ENCODE peak calls at places on chromosomes 11 and 22, in four cellular contexts. One of them, this sample, is unnamed.

GRCh38 chr11:76132268-76132667 is 74.0 kb downstream of the WNT11 start:
- DNase-seq in K562: no peak
- DNase-seq in SK-N-SH: no peak
- DNase-seq in HepG2: no peak
- DNase-seq in this sample: no peak

GRCh38 chr11:107651672-107652071 is 60.2 kb downstream of the SLN start:
- DNase-seq in K562: no peak
- DNase-seq in SK-N-SH: no peak
- DNase-seq in HepG2: no peak
- DNase-seq in this sample: no peak

GRCh38 chr11:13944801-13945505 is 17.6 kb upstream of the SPON1 start:
- DNase-seq in K562: no peak
- DNase-seq in SK-N-SH: no peak
- DNase-seq in HepG2: no peak
- DNase-seq in this sample: no peak

GRCh38 chr11:121422675-121423074 is 29.4 kb upstream of the SORL1 start:
- DNase-seq in K562: no peak
- DNase-seq in SK-N-SH: no peak
- DNase-seq in HepG2: no peak
- DNase-seq in this sample: no peak

GRCh38 chr22:49046546-49047305 is 780.9 kb downstream of the BRD1 start:
- DNase-seq in K562: peak; percentile 62
- DNase-seq in SK-N-SH: peak; percentile 87
- DNase-seq in HepG2: peak; percentile 50
- DNase-seq in this sample: peak; percentile 90

GRCh38 chr11:64561984-64562722 is 28.9 kb upstream of the SLC22A12 start:
- DNase-seq in K562: no peak
- DNase-seq in SK-N-SH: no peak
- DNase-seq in HepG2: no peak
- DNase-seq in this sample: no peak

GRCh38 chr11:119513141-119513805 is 90.3 kb upstream of the THY1 start:
- DNase-seq in K562: no peak
- DNase-seq in SK-N-SH: no peak
- DNase-seq in HepG2: no peak
- DNase-seq in this sample: no peak

GRCh38 chr11:35334385-35335090 is 84.8 kb downstream of the SLC1A2 start:
- DNase-seq in K562: no peak
- DNase-seq in SK-N-SH: no peak
- DNase-seq in HepG2: no peak
- DNase-seq in this sample: no peak

DNA sequence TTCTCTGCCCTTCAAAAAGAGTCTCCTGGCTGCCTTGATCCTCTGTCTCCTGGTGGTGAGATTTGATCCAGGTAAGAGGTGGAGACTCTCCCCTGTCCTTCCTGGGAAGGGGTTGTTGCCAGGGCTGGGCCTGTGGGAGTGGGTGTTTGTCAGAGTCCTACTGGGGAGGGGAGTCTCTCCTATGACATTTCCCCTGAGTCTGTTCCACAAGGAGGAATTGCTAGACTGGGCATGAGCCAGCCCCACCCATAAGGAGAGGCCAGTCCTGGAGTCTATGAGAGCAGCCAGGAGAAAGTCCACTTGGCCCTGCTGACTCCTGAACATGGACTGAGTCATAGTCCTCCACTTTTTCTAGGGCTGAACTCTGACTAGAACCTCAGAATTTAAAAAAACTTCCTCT is 7.4 kb downstream of the PEX26 start:
- DNase-seq in K562: no peak
- DNase-seq in SK-N-SH: no peak
- DNase-seq in HepG2: no peak
- DNase-seq in this sample: no peak
- TF ChIP-seq FOXJ3 in K562: no peak
- TF ChIP-seq FOXJ3 in SK-N-SH: no peak
- TF ChIP-seq FOXJ3 in HepG2: no peak
- TF ChIP-seq FOXJ3 in this sample: no peak

GRCh38 chr11:96318850-96319249 is 24.1 kb downstream of the MAML2 start:
- DNase-seq in K562: peak; percentile 24
- DNase-seq in SK-N-SH: no peak
- DNase-seq in HepG2: no peak
- DNase-seq in this sample: no peak

GRCh38 chr11:96317985-96318384 is 25.0 kb downstream of the MAML2 start:
- DNase-seq in K562: peak; percentile 38
- DNase-seq in SK-N-SH: no peak
- DNase-seq in HepG2: no peak
- DNase-seq in this sample: no peak

GRCh38 chr11:96316869-96317268 is 26.1 kb downstream of the MAML2 start:
- DNase-seq in K562: no peak
- DNase-seq in SK-N-SH: no peak
- DNase-seq in HepG2: no peak
- DNase-seq in this sample: no peak

GRCh38 chr11:96318399-96318798 is 24.6 kb downstream of the MAML2 start:
- DNase-seq in K562: no peak
- DNase-seq in SK-N-SH: no peak
- DNase-seq in HepG2: no peak
- DNase-seq in this sample: no peak

DNA sequence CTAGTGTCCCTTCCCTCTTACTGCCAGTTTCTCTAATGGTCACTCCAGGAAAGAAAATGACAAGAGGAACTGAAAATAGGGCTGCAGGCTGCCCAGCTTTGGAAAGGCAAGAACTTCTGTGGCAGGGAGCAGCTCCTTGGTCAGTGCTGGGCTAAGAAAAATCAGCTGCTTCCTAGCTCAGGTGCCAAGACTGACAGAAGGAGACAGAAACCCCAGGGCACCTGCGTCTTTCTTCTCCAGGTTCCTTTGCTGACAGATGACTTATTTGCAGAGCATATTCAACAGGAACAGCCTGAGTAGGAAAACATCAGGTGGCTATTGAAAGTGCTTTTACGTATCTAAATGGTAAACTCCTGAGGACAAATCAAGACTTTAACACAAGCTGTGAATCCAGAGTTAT is 25.4 kb downstream of the MAML2 start:
- DNase-seq in K562: no peak
- DNase-seq in SK-N-SH: no peak
- DNase-seq in HepG2: no peak
- DNase-seq in this sample: no peak
- TF ChIP-seq FOXJ3 in K562: no peak
- TF ChIP-seq FOXJ3 in SK-N-SH: no peak
- TF ChIP-seq FOXJ3 in HepG2: no peak
- TF ChIP-seq FOXJ3 in this sample: no peak

DNA sequence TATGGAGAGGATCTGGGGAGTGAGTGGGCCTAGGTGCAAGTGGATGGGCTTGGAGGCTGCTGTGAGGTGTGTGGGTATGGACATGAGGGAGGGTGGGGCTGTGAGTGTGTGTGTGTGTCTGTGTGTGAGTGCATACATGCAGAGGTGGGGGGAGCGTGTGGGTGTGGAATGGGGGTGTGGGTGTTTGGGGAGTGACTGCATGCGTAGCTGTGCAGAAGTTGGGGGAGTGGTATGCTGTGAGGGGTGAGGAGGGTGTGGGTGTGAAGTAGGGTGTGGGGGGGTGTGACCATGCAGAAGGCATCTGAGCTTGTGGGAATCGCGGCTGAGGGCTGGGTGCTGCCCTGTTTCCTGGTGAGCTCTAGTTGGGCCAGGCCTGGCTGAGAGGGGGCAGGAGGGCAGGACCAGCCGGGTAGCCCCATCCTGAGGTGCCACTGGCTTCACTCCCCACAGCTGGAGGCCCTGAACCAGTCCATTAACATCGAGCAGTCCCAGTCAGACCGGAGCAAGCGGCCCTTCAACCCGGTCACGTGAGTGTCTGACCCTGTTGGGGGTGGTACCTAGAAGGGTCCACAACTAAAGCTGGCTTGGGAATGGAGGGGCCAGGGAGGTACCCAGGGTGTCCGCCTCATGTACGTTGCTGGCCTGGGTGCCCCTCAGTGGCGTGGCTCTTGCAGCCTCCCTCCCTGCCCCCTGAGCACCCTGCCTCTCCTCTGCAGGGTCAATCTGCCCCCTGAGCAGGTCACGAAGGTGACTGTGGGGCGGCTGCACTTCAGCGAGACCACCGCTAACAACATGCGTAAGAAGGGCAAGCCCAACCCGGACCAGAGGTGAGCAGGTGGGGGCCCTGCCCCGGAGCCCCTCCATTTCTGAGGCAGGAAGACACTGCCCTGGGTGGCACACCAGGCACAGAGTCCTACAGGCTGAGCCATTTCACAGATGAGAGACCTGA is 16.5 kb downstream of the TMEM258 start:
- DNase-seq in K562: peak; percentile 50
- DNase-seq in SK-N-SH: peak; percentile 31
- DNase-seq in HepG2: no peak
- DNase-seq in this sample: no peak
- TF ChIP-seq FOXJ3 in K562: no peak
- TF ChIP-seq FOXJ3 in SK-N-SH: no peak
- TF ChIP-seq FOXJ3 in HepG2: no peak
- TF ChIP-seq FOXJ3 in this sample: no peak

GRCh38 chr22:42893366-42894150 is 36.5 kb upstream of the ARFGAP3 start:
- DNase-seq in K562: no peak
- DNase-seq in SK-N-SH: no peak
- DNase-seq in HepG2: no peak
- DNase-seq in this sample: no peak

GRCh38 chr22:42892571-42893316 is 35.7 kb upstream of the ARFGAP3 start:
- DNase-seq in K562: no peak
- DNase-seq in SK-N-SH: no peak
- DNase-seq in HepG2: no peak
- DNase-seq in this sample: no peak

GRCh38 chr22:42897960-42898359 is 40.9 kb upstream of the ARFGAP3 start:
- DNase-seq in K562: no peak
- DNase-seq in SK-N-SH: no peak
- DNase-seq in HepG2: no peak
- DNase-seq in this sample: no peak

GRCh38 chr22:42895541-42895981 is 38.5 kb upstream of the ARFGAP3 start:
- DNase-seq in K562: no peak
- DNase-seq in SK-N-SH: no peak
- DNase-seq in HepG2: no peak
- DNase-seq in this sample: no peak

GRCh38 chr22:42895087-42895486 is 38.0 kb upstream of the ARFGAP3 start:
- DNase-seq in K562: no peak
- DNase-seq in SK-N-SH: no peak
- DNase-seq in HepG2: no peak
- DNase-seq in this sample: no peak
- TF ChIP-seq FOXJ3 in K562: no peak
- TF ChIP-seq FOXJ3 in SK-N-SH: no peak
- TF ChIP-seq FOXJ3 in HepG2: no peak
- TF ChIP-seq FOXJ3 in this sample: no peak

GRCh38 chr22:44026630-44027511 is 2.8 kb downstream of the PARVB start:
- DNase-seq in K562: peak; percentile 41
- DNase-seq in SK-N-SH: no peak
- DNase-seq in HepG2: no peak
- DNase-seq in this sample: no peak
- TF ChIP-seq FOXJ3 in K562: no peak
- TF ChIP-seq FOXJ3 in SK-N-SH: no peak
- TF ChIP-seq FOXJ3 in HepG2: no peak
- TF ChIP-seq FOXJ3 in this sample: no peak

GRCh38 chr11:123434262-123434661 is 4.2 kb downstream of the GRAMD1B start:
- DNase-seq in K562: peak; percentile 39
- DNase-seq in SK-N-SH: peak; percentile 30
- DNase-seq in HepG2: no peak
- DNase-seq in this sample: peak; percentile 48
- TF ChIP-seq FOXJ3 in K562: no peak
- TF ChIP-seq FOXJ3 in SK-N-SH: no peak
- TF ChIP-seq FOXJ3 in HepG2: no peak
- TF ChIP-seq FOXJ3 in this sample: no peak

GRCh38 chr11:104968856-104969776 is 742 bp upstream of the CASP4 start:
- DNase-seq in K562: no peak
- DNase-seq in SK-N-SH: no peak
- DNase-seq in HepG2: peak; percentile 50
- DNase-seq in this sample: peak; percentile 34
- TF ChIP-seq FOXJ3 in K562: no peak
- TF ChIP-seq FOXJ3 in SK-N-SH: no peak
- TF ChIP-seq FOXJ3 in HepG2: no peak
- TF ChIP-seq FOXJ3 in this sample: no peak

DNA sequence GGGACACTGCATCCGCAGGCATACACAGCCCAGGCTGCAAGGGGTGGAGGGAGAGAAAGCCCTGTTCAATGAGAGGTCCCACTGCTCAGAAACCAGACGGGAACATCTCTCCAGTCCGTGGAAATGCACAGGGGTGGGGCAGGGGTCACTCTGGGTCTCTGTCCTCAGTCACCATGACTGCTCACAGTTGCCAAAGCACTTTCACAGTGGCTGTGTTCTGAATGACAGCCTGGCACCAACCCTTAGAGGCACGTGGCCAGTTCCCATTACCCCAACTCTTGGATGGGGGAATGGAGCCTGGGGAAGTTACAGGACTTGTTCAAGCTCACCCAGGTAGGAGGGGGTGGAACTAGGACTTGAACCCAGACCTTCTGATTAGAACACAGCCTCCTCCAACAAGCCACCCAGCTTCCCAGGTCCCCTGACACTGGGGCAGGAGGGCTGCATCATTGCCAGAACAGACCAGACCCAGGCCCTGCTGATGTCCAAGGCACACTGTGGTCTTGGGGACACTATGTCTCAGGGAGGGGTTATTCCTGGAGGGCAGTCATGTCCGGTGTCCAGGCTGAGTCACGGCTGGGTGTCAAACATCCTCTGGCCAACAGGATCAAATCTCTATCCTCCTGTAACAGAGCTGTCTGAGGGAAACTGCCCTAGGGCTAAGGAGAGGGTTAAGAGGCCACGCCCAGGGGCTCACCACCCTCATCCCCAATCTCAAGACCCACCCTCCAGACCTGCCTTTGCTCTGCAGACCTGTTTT is 8.2 kb downstream of the ZNF70 start:
- DNase-seq in K562: no peak
- DNase-seq in SK-N-SH: no peak
- DNase-seq in HepG2: no peak
- DNase-seq in this sample: no peak
- TF ChIP-seq FOXJ3 in K562: no peak
- TF ChIP-seq FOXJ3 in SK-N-SH: no peak
- TF ChIP-seq FOXJ3 in HepG2: no peak
- TF ChIP-seq FOXJ3 in this sample: no peak

This sample was measured in WTC11.